ENCODE peak calls at places on chromosome 7, in five cellular contexts. One of them, this sample, is unnamed.
A peak's percentile ranks its signal among the peaks of the same experiment; 100 is the strongest.

GRCh38 chr7:2587713-2588112 is 28.9 kb downstream of the IQCE start:
- DNase-seq in Jurkat, Clone E6-1: no peak
- DNase-seq in ELR: no peak
- DNase-seq in SK-MEL-5: no peak
- DNase-seq in skeletal muscle cell: no peak
- DNase-seq in this sample: no peak

GRCh38 chr7:35705932-35706461 is 11.1 kb upstream of the HERPUD2 start:
- DNase-seq in Jurkat, Clone E6-1: no peak
- DNase-seq in skeletal muscle cell: no peak
- DNase-seq in ELR: no peak
- DNase-seq in SK-MEL-5: no peak
- DNase-seq in this sample: no peak

GRCh38 chr7:119964640-119965542 is 308.1 kb upstream of the KCND2 start:
- DNase-seq in skeletal muscle cell: no peak
- DNase-seq in SK-MEL-5: no peak
- DNase-seq in ELR: no peak
- DNase-seq in Jurkat, Clone E6-1: no peak
- DNase-seq in this sample: no peak

GRCh38 chr7:116687801-116688201 is 15.8 kb downstream of the MET start:
- DNase-seq in SK-MEL-5: no peak
- DNase-seq in ELR: peak; percentile 91
- DNase-seq in skeletal muscle cell: peak; percentile 61
- DNase-seq in Jurkat, Clone E6-1: no peak
- DNase-seq in this sample: no peak

GRCh38 chr7:2278026-2278425 is 36.0 kb downstream of the NUDT1 start:
- DNase-seq in ELR: no peak
- DNase-seq in SK-MEL-5: no peak
- DNase-seq in Jurkat, Clone E6-1: no peak
- DNase-seq in skeletal muscle cell: no peak
- DNase-seq in this sample: no peak

GRCh38 chr7:32500922-32501341 is 5.6 kb downstream of the AVL9 start:
- DNase-seq in ELR: peak; percentile 72
- DNase-seq in SK-MEL-5: no peak
- DNase-seq in skeletal muscle cell: peak; percentile 64
- DNase-seq in Jurkat, Clone E6-1: no peak
- DNase-seq in this sample: no peak

GRCh38 chr7:19181634-19182033 is 36.4 kb upstream of the FERD3L start:
- DNase-seq in ELR: peak; percentile 4
- DNase-seq in Jurkat, Clone E6-1: no peak
- DNase-seq in SK-MEL-5: no peak
- DNase-seq in skeletal muscle cell: peak; percentile 6
- DNase-seq in this sample: no peak

GRCh38 chr7:5693529-5693928 is 87.9 kb downstream of the RNF216 start:
- DNase-seq in Jurkat, Clone E6-1: no peak
- DNase-seq in SK-MEL-5: peak; percentile 92
- DNase-seq in skeletal muscle cell: peak; percentile 31
- DNase-seq in ELR: peak; percentile 60
- DNase-seq in this sample: peak; percentile 59

GRCh38 chr7:75650062-75650461 is 88.7 kb downstream of the HIP1 start:
- DNase-seq in skeletal muscle cell: no peak
- DNase-seq in SK-MEL-5: peak; percentile 19
- DNase-seq in Jurkat, Clone E6-1: no peak
- DNase-seq in ELR: no peak
- DNase-seq in this sample: no peak

GRCh38 chr7:103574536-103574935 is 128.5 kb upstream of the SLC26A5 start:
- DNase-seq in skeletal muscle cell: no peak
- DNase-seq in SK-MEL-5: no peak
- DNase-seq in ELR: no peak
- DNase-seq in Jurkat, Clone E6-1: no peak
- DNase-seq in this sample: no peak

GRCh38 chr7:1964556-1964912 is 268.2 kb downstream of the MAD1L1 start:
- DNase-seq in SK-MEL-5: no peak
- DNase-seq in Jurkat, Clone E6-1: no peak
- DNase-seq in ELR: no peak
- DNase-seq in skeletal muscle cell: no peak
- DNase-seq in this sample: no peak

GRCh38 chr7:44068054-44068453 is 2.7 kb upstream of the PGAM2 start:
- DNase-seq in skeletal muscle cell: no peak
- DNase-seq in SK-MEL-5: no peak
- DNase-seq in Jurkat, Clone E6-1: no peak
- DNase-seq in ELR: peak; percentile 35
- DNase-seq in this sample: no peak

GRCh38 chr7:55073051-55073511 is 54.3 kb downstream of the EGFR start:
- DNase-seq in ELR: peak; percentile 77
- DNase-seq in skeletal muscle cell: no peak
- DNase-seq in SK-MEL-5: no peak
- DNase-seq in Jurkat, Clone E6-1: no peak
- DNase-seq in this sample: no peak

GRCh38 chr7:78967046-78967445 is 486.4 kb downstream of the MAGI2 start:
- DNase-seq in ELR: peak; percentile 26
- DNase-seq in SK-MEL-5: no peak
- DNase-seq in Jurkat, Clone E6-1: no peak
- DNase-seq in skeletal muscle cell: no peak
- DNase-seq in this sample: no peak

GRCh38 chr7:146701166-146701565 is 584.6 kb downstream of the CNTNAP2 start:
- DNase-seq in ELR: no peak
- DNase-seq in skeletal muscle cell: no peak
- DNase-seq in SK-MEL-5: no peak
- DNase-seq in Jurkat, Clone E6-1: no peak
- DNase-seq in this sample: no peak

GRCh38 chr7:139035588-139036353 is at the start of gene ZC3HAV1L:
- DNase-seq in Jurkat, Clone E6-1: peak; percentile 63
- DNase-seq in SK-MEL-5: peak; percentile 81
- DNase-seq in skeletal muscle cell: peak; percentile 39
- DNase-seq in ELR: peak; percentile 68
- DNase-seq in this sample: peak; percentile 22

GRCh38 chr7:4713183-4713784 is 31.2 kb downstream of the FOXK1 start:
- DNase-seq in ELR: no peak
- DNase-seq in skeletal muscle cell: no peak
- DNase-seq in SK-MEL-5: no peak
- DNase-seq in Jurkat, Clone E6-1: no peak
- DNase-seq in this sample: peak; percentile 78

GRCh38 chr7:96526492-96526891 is 183.2 kb downstream of the SEM1 start:
- DNase-seq in ELR: no peak
- DNase-seq in SK-MEL-5: peak; percentile 99
- DNase-seq in skeletal muscle cell: no peak
- DNase-seq in Jurkat, Clone E6-1: no peak
- DNase-seq in this sample: no peak

GRCh38 chr7:153529100-153529499 is 523.1 kb upstream of the DPP6 start:
- DNase-seq in SK-MEL-5: no peak
- DNase-seq in ELR: no peak
- DNase-seq in Jurkat, Clone E6-1: no peak
- DNase-seq in skeletal muscle cell: no peak
- DNase-seq in this sample: no peak

GRCh38 chr7:25454562-25455031 is 226.3 kb upstream of the NPVF start:
- DNase-seq in SK-MEL-5: no peak
- DNase-seq in skeletal muscle cell: peak; percentile 48
- DNase-seq in Jurkat, Clone E6-1: no peak
- DNase-seq in ELR: no peak
- DNase-seq in this sample: no peak

GRCh38 chr7:80896856-80897598 is 21.8 kb downstream of the SEMA3C start:
- DNase-seq in ELR: peak; percentile 30
- DNase-seq in SK-MEL-5: no peak
- DNase-seq in Jurkat, Clone E6-1: no peak
- DNase-seq in skeletal muscle cell: no peak
- DNase-seq in this sample: no peak

GRCh38 chr7:139915864-139916716 is 87.0 kb downstream of the TBXAS1 start:
- DNase-seq in SK-MEL-5: peak; percentile 14
- DNase-seq in ELR: peak; percentile 97
- DNase-seq in skeletal muscle cell: peak; percentile 96
- DNase-seq in Jurkat, Clone E6-1: peak; percentile 75
- DNase-seq in this sample: peak; percentile 94

GRCh38 chr7:129843982-129844840 is 108.5 kb downstream of the UBE2H start:
- DNase-seq in skeletal muscle cell: no peak
- DNase-seq in SK-MEL-5: no peak
- DNase-seq in Jurkat, Clone E6-1: peak; percentile 59
- DNase-seq in ELR: peak; percentile 43
- DNase-seq in this sample: no peak

This sample was measured in GM04503.